ENCODE peak calls at places on chromosome 3, in seven cellular contexts. W is esophagus muscularis mucosa, B is heart left ventricle, P is fibroblast of pulmonary artery, M is choroid plexus epithelial cell, S is PC-3, J is adrenal gland. C is an unnamed sample.
A peak's percentile ranks its signal among the peaks of the same experiment; 100 is the strongest.

GRCh38 chr3:151276038-151277027 is 2.0 kb downstream of the P2RY14 start:
- DNase-seq in B (no peak), S (no peak), P (no peak), M (no peak), W (no peak), J (no peak), C (no peak)

GRCh38 chr3:124119056-124119721 is 127.3 kb upstream of the ROPN1 start:
- DNase-seq in J (peak; percentile 55), M (peak; percentile 10), W (no peak), S (peak; percentile 97), B (no peak), P (peak; percentile 29), C (no peak)

GRCh38 chr3:196051336-196052076 is 30.4 kb downstream of the TFRC start:
- DNase-seq in P (no peak), M (no peak), S (no peak), B (no peak), W (no peak), J (no peak), C (no peak)

GRCh38 chr3:43178891-43179366 is 73.0 kb upstream of the POMGNT2 start:
- DNase-seq in J (no peak), W (no peak), M (peak; percentile 51), S (peak; percentile 99), B (no peak), P (peak; percentile 33), C (peak; percentile 78)

GRCh38 chr3:39808467-39809180 is 785 bp upstream of the MYRIP start:
- DNase-seq in W (no peak), P (peak; percentile 7), J (peak; percentile 25), S (no peak), B (no peak), M (no peak), C (no peak)

GRCh38 chr3:46393011-46393410 is 13.9 kb downstream of the CCR5AS start:
- DNase-seq in J (no peak), B (no peak), P (no peak), M (no peak), W (no peak), S (no peak), C (no peak)

GRCh38 chr3:12273045-12273695 is 15.7 kb upstream of the PPARG start:
- DNase-seq in B (no peak), J (no peak), W (no peak), S (no peak), M (no peak), P (no peak), C (no peak)

GRCh38 chr3:182969277-182969676 is 11.1 kb downstream of the DCUN1D1 start:
- DNase-seq in B (no peak), M (peak; percentile 85), P (peak; percentile 64), S (peak; percentile 73), J (no peak), W (no peak), C (no peak)

GRCh38 chr3:71258116-71258515 is 325.4 kb downstream of the FOXP1 start:
- DNase-seq in S (peak; percentile 86), B (no peak), J (no peak), M (peak; percentile 80), P (peak; percentile 79), W (no peak), C (no peak)

GRCh38 chr3:171936231-171936841 is 93.2 kb downstream of the TMEM212 start:
- DNase-seq in M (peak; percentile 95), B (no peak), W (no peak), J (peak; percentile 23), P (peak; percentile 85), S (peak; percentile 60), C (no peak)

GRCh38 chr3:124431585-124431984 is 298.7 kb upstream of the UMPS start:
- DNase-seq in W (no peak), B (no peak), M (no peak), J (no peak), P (no peak), S (no peak), C (no peak)

GRCh38 chr3:122030381-122031122 is 8.5 kb upstream of the ILDR1 start:
- DNase-seq in P (peak; percentile 52), W (no peak), B (no peak), J (no peak), S (no peak), M (peak; percentile 26), C (no peak)

GRCh38 chr3:99957086-99957821 is 139.6 kb downstream of the CMSS1 start:
- DNase-seq in B (no peak), M (no peak), J (no peak), P (no peak), S (no peak), W (no peak), C (no peak)
- TF ChIP-seq CTCF in B (no peak), M (no peak), J (no peak), P (no peak), S (no peak), W (no peak), C (no peak)

GRCh38 chr3:5019411-5020261 is 40.4 kb downstream of the BHLHE40 start:
- DNase-seq in M (no peak), B (no peak), W (no peak), S (no peak), J (no peak), P (no peak), C (no peak)
- TF ChIP-seq CTCF in M (no peak), B (no peak), W (no peak), S (no peak), J (no peak), P (no peak), C (no peak)

GRCh38 chr3:129593230-129593594 is 13.3 kb downstream of the PLXND1 start:
- DNase-seq in P (no peak), W (no peak), B (no peak), J (no peak), M (no peak), S (no peak), C (no peak)
- TF ChIP-seq CTCF in P (no peak), W (no peak), B (no peak), J (no peak), M (peak; percentile 9), S (no peak), C (no peak)

GRCh38 chr3:99626415-99626788 is 12.0 kb upstream of the COL8A1 start:
- DNase-seq in M (no peak), P (no peak), W (no peak), J (no peak), B (no peak), S (no peak), C (no peak)

GRCh38 chr3:99627062-99627826 is 11.2 kb upstream of the COL8A1 start:
- DNase-seq in W (no peak), B (no peak), J (no peak), S (peak; percentile 78), M (no peak), P (no peak), C (no peak)

GRCh38 chr3:99634881-99635280 is 3.5 kb upstream of the COL8A1 start:
- DNase-seq in W (no peak), M (no peak), B (no peak), S (peak; percentile 19), J (no peak), P (no peak), C (no peak)

GRCh38 chr3:99633887-99634558 is 4.4 kb upstream of the COL8A1 start:
- DNase-seq in P (no peak), J (no peak), S (peak; percentile 75), M (peak; percentile 78), B (no peak), W (no peak), C (no peak)

DNA sequence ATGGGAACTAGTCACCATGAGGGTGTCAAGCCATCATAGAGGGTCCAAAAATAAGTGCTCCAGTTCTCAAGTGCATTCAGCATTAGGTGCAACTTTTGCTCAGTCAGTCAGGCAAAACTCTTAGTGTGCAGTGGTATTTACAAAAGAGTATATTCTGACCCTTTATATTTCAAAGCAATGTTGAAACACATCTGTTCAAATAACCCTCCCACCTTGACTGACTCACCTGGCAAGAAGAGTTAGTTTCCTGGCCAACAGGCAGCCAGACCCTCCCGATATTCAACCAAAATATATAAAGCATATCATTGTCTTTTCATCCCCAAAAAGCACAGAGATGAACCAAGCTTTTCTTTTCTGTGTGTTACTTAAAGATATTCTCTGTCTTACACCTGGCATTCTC is 7.6 kb upstream of the COL8A1 start:
- DNase-seq in S (peak; percentile 86), P (no peak), M (no peak), J (no peak), W (no peak), B (no peak), C (no peak)
- TF ChIP-seq CTCF in S (no peak), P (no peak), M (no peak), J (no peak), W (no peak), B (no peak), C (no peak)

GRCh38 chr3:142664819-142665218 is 59.0 kb upstream of the TRPC1 start:
- DNase-seq in W (no peak), P (no peak), J (no peak), B (no peak), M (no peak), S (peak; percentile 5), C (no peak)
- TF ChIP-seq CTCF in W (no peak), P (no peak), J (no peak), B (no peak), M (no peak), S (no peak), C (no peak)

GRCh38 chr3:143135150-143135549 is 15.6 kb downstream of the CHST2 start:
- DNase-seq in M (peak; percentile 96), J (no peak), P (peak; percentile 96), W (no peak), B (no peak), S (peak; percentile 87), C (no peak)
- TF ChIP-seq CTCF in M (peak; percentile 37), J (no peak), P (peak; percentile 25), W (no peak), B (no peak), S (peak; percentile 14), C (peak; percentile 54)

DNA sequence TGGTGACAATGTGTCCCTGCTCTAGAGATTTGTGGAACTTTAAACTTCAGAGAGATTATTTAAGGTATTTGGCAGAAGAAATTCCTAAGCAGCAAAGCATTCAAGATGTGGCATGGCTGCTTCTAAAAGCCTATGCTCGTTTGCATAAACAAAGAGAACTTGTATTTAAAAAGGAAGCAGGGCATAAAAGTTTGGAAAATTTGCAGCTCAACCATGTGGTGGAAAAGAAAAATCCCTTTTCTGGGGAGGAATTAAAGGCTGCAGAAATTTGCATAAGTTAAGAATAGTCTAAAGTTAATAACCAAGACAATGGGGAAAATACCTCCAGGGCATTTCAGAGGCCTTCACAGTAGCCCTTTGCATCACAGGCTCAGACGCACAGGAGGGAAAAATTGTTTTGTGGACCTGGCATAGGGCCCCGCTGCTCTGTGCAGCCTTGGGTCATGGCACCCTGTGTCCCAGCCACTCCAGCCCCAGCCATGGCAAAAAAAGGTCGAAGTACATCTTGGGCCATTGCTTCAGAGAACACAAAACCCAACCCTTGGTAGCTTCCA is 1109.1 kb downstream of the OTOL1 start:
- DNase-seq in W (no peak), M (no peak), S (no peak), J (no peak), B (no peak), P (no peak), C (no peak)
- TF ChIP-seq CTCF in W (no peak), M (no peak), S (no peak), J (no peak), B (no peak), P (no peak), C (no peak)

C was measured in osteocyte.